ENCODE peak calls at places on chromosomes 7 and 10, in six cellular contexts. O is heart left ventricle, D is ovary, H is aorta, F is body of pancreas, A is right cardiac atrium. Z is an unnamed sample.

GRCh38 chr7:48351893-48352292 is 180.6 kb downstream of the ABCA13 start:
- DNase-seq in O (no peak), H (no peak), D (no peak), A (no peak), F (no peak), Z (no peak)

GRCh38 chr10:60942604-60943269 is 1.2 kb downstream of the RHOBTB1 start:
- DNase-seq in D (peak; percentile 59), A (peak; percentile 81), F (peak; percentile 44), O (peak; percentile 63), H (peak; percentile 69), Z (no peak)

GRCh38 chr7:41599760-41600159 is 103.1 kb downstream of the INHBA start:
- DNase-seq in A (no peak), D (no peak), F (no peak), H (no peak), O (no peak), Z (no peak)

GRCh38 chr7:124032369-124033092 is at the start of gene TMEM229A:
- DNase-seq in D (peak; percentile 60), H (peak; percentile 47), F (peak; percentile 37), O (peak; percentile 13), A (peak; percentile 70), Z (no peak)

GRCh38 chr7:155361947-155362346 is 64.3 kb downstream of the INSIG1 start:
- DNase-seq in H (no peak), A (no peak), F (no peak), D (no peak), O (no peak), Z (no peak)

GRCh38 chr7:2725178-2726105 is 37.4 kb downstream of the AMZ1 start:
- DNase-seq in F (no peak), H (peak; percentile 39), A (peak; percentile 48), D (peak; percentile 17), O (no peak), Z (no peak)

GRCh38 chr10:81130014-81130413 is 592.3 kb downstream of the SH2D4B start:
- DNase-seq in D (no peak), H (no peak), F (no peak), O (no peak), A (no peak), Z (no peak)

GRCh38 chr10:44874176-44874575 is 37.0 kb upstream of the TMEM72 start:
- DNase-seq in H (peak; percentile 61), O (no peak), F (peak; percentile 74), A (no peak), D (no peak), Z (no peak)

GRCh38 chr10:3265081-3265480 is 92.5 kb upstream of the PITRM1 start:
- DNase-seq in D (no peak), F (no peak), O (no peak), H (no peak), A (no peak), Z (no peak)

GRCh38 chr7:52944916-52945315 is 90.5 kb upstream of the POM121L12 start:
- DNase-seq in F (no peak), H (no peak), O (no peak), A (no peak), D (no peak), Z (no peak)

GRCh38 chr10:132700168-132701098 is 85.5 kb downstream of the NKX6-2 start:
- DNase-seq in H (peak; percentile 54), O (no peak), A (no peak), F (peak; percentile 5), D (peak; percentile 51), Z (no peak)

GRCh38 chr10:131249957-131250347 is 61.6 kb downstream of the TCERG1L start:
- DNase-seq in H (no peak), A (no peak), O (no peak), D (no peak), F (no peak), Z (no peak)

GRCh38 chr7:124603066-124603465 is 162.5 kb downstream of the GPR37 start:
- DNase-seq in H (no peak), D (no peak), O (no peak), F (no peak), A (no peak), Z (no peak)

GRCh38 chr10:124250506-124250905 is 157.1 kb upstream of the CHST15 start:
- DNase-seq in D (no peak), H (no peak), O (no peak), A (no peak), F (no peak), Z (no peak)

GRCh38 chr10:106582291-106582690 is 582.2 kb downstream of the SORCS1 start:
- DNase-seq in F (no peak), O (no peak), D (no peak), H (no peak), A (no peak), Z (no peak)

GRCh38 chr7:74254858-74255379 is 720 bp upstream of the RFC2 start:
- DNase-seq in A (no peak), F (no peak), O (no peak), H (no peak), D (no peak), Z (no peak)

GRCh38 chr7:128405345-128406146 is 4.2 kb downstream of the IMPDH1 start:
- DNase-seq in D (peak; percentile 71), O (peak; percentile 58), A (peak; percentile 83), F (peak; percentile 45), H (peak; percentile 62), Z (no peak)

GRCh38 chr10:21184984-21185383 is 287.9 kb upstream of the NEBL start:
- DNase-seq in F (no peak), A (no peak), H (no peak), D (no peak), O (no peak), Z (no peak)

GRCh38 chr7:79185605-79186004 is 267.9 kb downstream of the MAGI2 start:
- DNase-seq in H (no peak), D (no peak), A (no peak), O (no peak), F (no peak), Z (no peak)

GRCh38 chr10:6721964-6722615 is 142.0 kb upstream of the PRKCQ start:
- DNase-seq in H (no peak), D (no peak), A (no peak), O (no peak), F (no peak), Z (no peak)

GRCh38 chr7:22879285-22879684 is 56.6 kb upstream of the TOMM7 start:
- DNase-seq in A (no peak), F (no peak), O (no peak), D (no peak), H (no peak), Z (no peak)

GRCh38 chr7:142803901-142804300 is 33.1 kb downstream of the PRSS2 start:
- DNase-seq in D (no peak), F (no peak), A (no peak), O (no peak), H (no peak), Z (no peak)

GRCh38 chr7:133668296-133669060 is 415.6 kb downstream of the EXOC4 start:
- DNase-seq in H (no peak), D (no peak), A (no peak), F (no peak), O (no peak), Z (no peak)

GRCh38 chr7:132882714-132883428 is 199.0 kb downstream of the CHCHD3 start:
- DNase-seq in O (no peak), H (no peak), F (no peak), D (no peak), A (no peak), Z (no peak)

DNA sequence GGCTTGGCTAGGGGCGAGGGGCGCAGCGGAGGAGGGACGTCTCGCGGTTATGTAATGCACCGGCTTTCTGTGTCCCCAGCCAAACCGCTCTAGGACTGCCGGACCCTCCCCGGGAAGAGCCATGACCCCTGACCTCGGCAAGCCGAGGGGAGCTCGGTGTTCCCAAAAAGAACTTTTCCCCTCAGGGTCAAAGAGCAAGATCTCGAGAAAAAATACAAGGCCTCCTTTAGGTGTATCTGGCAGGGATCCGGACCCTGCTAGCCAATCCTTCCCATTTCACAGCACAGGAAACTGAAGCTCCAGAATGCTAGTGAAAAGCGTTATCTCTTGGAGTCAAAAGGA is 590 bp upstream of the SLC16A12 start:
- DNase-seq in F (no peak), H (no peak), O (no peak), D (no peak), A (no peak), Z (no peak)
- H3K4me3 ChIP-seq in F (peak overlapping the region; percentile 48), H (no peak overlapping the region), O (peak overlapping the region; percentile 30), D (peak overlapping the region; percentile 29), A (peak overlapping the region; percentile 72), Z (peak overlapping the region; percentile 52)

GRCh38 chr10:95337354-95337753 is 46.6 kb upstream of the PDLIM1 start:
- DNase-seq in H (no peak), F (no peak), D (no peak), O (no peak), A (no peak), Z (no peak)
- H3K27ac ChIP-seq in H (no peak overlapping the region), F (no peak overlapping the region), D (no peak overlapping the region), O (no peak overlapping the region), A (no peak overlapping the region), Z (no peak overlapping the region)

GRCh38 chr7:1716263-1717094 is 46.4 kb downstream of the ELFN1 start:
- DNase-seq in O (no peak), A (peak; percentile 54), F (no peak), D (peak; percentile 35), H (no peak), Z (no peak)
- H3K4me3 ChIP-seq in O (no peak overlapping the region), A (no peak overlapping the region), F (no peak overlapping the region), D (no peak overlapping the region), H (no peak overlapping the region), Z (no peak overlapping the region)

DNA sequence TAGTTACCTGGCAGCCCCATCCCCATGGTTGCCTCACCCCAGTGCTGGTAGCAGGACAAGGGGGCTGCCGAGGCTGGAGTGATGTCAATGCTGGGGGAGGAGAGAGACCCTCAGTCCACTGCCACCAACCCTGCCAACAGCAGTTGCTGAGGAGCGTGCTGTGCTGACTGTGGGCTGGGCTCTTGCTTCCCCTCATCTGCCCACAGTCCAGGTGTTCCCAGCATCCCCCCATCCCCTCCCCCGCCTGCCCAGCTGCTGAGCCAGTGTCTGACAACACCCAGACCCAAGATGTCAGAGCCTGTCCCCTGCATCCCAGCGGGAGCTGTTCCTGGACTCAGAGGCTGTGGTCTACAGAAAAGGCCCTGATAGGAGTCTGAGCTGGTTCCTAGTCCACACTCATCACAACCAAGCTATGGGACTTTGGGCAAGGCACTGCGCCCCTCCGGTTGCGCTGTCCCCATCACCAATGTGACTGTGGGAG is 14.6 kb upstream of the PSAP start:
- DNase-seq in A (no peak), H (no peak), F (no peak), D (no peak), O (no peak), Z (no peak)
- H3K27ac ChIP-seq in A (no peak overlapping the region), H (no peak overlapping the region), F (no peak overlapping the region), D (no peak overlapping the region), O (no peak overlapping the region), Z (no peak overlapping the region)